ENCODE peak calls at places on chromosome 3, in seven cellular contexts. S is GM12891, D is H1, A is SK-N-SH, E is GM12878, I is HepG2, U is K562. O is an unnamed sample.

GRCh38 chr3:170611746-170612145 is 25.9 kb upstream of the SLC7A14 start:
- DNase-seq in A (no peak), S (no peak), E (no peak), D (no peak), I (no peak), U (no peak), O (no peak)

GRCh38 chr3:157888040-157888439 is 218.2 kb downstream of the SHOX2 start:
- DNase-seq in D (no peak), S (no peak), U (no peak), E (no peak), I (no peak), A (no peak), O (no peak)

GRCh38 chr3:146160233-146160963 is 586 bp downstream of the PLOD2 start:
- DNase-seq in S (no peak), U (peak), E (no peak), A (peak), D (peak), I (peak), O (no peak)

GRCh38 chr3:183500349-183500748 is 55.2 kb downstream of the KLHL6 start:
- DNase-seq in I (no peak), U (no peak), D (no peak), S (no peak), E (no peak), A (no peak), O (no peak)

GRCh38 chr3:149332227-149332765 is 1.1 kb downstream of the TM4SF18 start:
- DNase-seq in D (no peak), E (no peak), I (no peak), A (no peak), S (no peak), U (no peak), O (no peak)

GRCh38 chr3:87836026-87836425 is 222.8 kb downstream of the CGGBP1 start:
- DNase-seq in E (no peak), I (no peak), D (no peak), S (no peak), U (no peak), A (no peak), O (no peak)

GRCh38 chr3:1183320-1184048 is 90.7 kb downstream of the CNTN6 start:
- DNase-seq in D (no peak), S (no peak), A (no peak), E (no peak), U (no peak), I (no peak), O (no peak)

GRCh38 chr3:65716372-65716771 is 322.3 kb downstream of the MAGI1 start:
- DNase-seq in A (no peak), E (no peak), D (no peak), I (no peak), S (no peak), U (no peak), O (no peak)

GRCh38 chr3:139113231-139113749 is 68.6 kb upstream of the PRR23C start:
- DNase-seq in E (no peak), U (peak), I (no peak), S (no peak), D (peak), A (no peak), O (no peak)

GRCh38 chr3:111072016-111072891 is 638 bp downstream of the NECTIN3 start:
- DNase-seq in U (no peak), I (peak), A (no peak), S (no peak), E (no peak), D (peak), O (no peak)

GRCh38 chr3:30488070-30488756 is 118.2 kb upstream of the TGFBR2 start:
- DNase-seq in A (no peak), S (no peak), U (no peak), I (no peak), D (no peak), E (no peak), O (no peak)

GRCh38 chr3:163438760-163439159 is 1639.5 kb downstream of the SI start:
- DNase-seq in U (no peak), D (no peak), E (no peak), A (no peak), I (no peak), S (no peak), O (no peak)

GRCh38 chr3:190053919-190054672 is 66.6 kb downstream of the P3H2 start:
- DNase-seq in D (no peak), I (no peak), A (no peak), E (no peak), U (no peak), S (no peak), O (no peak)

GRCh38 chr3:70561796-70562195 is 249.4 kb upstream of the MDFIC2 start:
- DNase-seq in I (no peak), A (no peak), U (no peak), S (no peak), D (no peak), E (no peak), O (no peak)

GRCh38 chr3:57889807-57890206 is 118.4 kb upstream of the FLNB start:
- DNase-seq in U (no peak), A (no peak), E (no peak), D (no peak), S (no peak), I (no peak), O (no peak)

GRCh38 chr3:14510838-14511622 is 29.1 kb downstream of the GRIP2 start:
- DNase-seq in I (no peak), A (no peak), E (no peak), U (no peak), D (no peak), S (no peak), O (no peak)

GRCh38 chr3:161913786-161914389 is 417.3 kb downstream of the OTOL1 start:
- DNase-seq in U (no peak), I (peak), S (no peak), E (no peak), A (no peak), D (no peak), O (no peak)

GRCh38 chr3:34828847-34829246 is 810.5 kb upstream of the ARPP21 start:
- DNase-seq in D (no peak), U (no peak), I (no peak), S (no peak), E (no peak), A (no peak), O (no peak)

GRCh38 chr3:33884701-33885100 is 86.3 kb downstream of the PDCD6IP start:
- DNase-seq in I (no peak), E (no peak), A (no peak), U (no peak), S (no peak), D (no peak), O (no peak)

GRCh38 chr3:24498391-24498790 is 3.7 kb upstream of the THRB start:
- DNase-seq in I (no peak), A (no peak), U (no peak), S (no peak), E (no peak), D (no peak), O (no peak)

GRCh38 chr3:24495334-24495994 is 814 bp upstream of the THRB start:
- DNase-seq in E (no peak), I (peak), S (no peak), A (peak), D (no peak), U (peak), O (peak)

GRCh38 chr3:24497942-24498341 is 3.3 kb upstream of the THRB start:
- DNase-seq in S (no peak), E (no peak), D (no peak), U (no peak), A (no peak), I (no peak), O (no peak)

GRCh38 chr3:24498796-24499195 is 4.1 kb upstream of the THRB start:
- DNase-seq in E (no peak), D (no peak), I (no peak), A (no peak), S (no peak), U (no peak), O (no peak)

GRCh38 chr3:24496529-24497482 is 2.2 kb upstream of the THRB start:
- DNase-seq in U (peak), S (no peak), E (no peak), D (peak), I (peak), A (peak), O (no peak)
- TF ChIP-seq TAF1 in U (peak), S (no peak), E (no peak), D (no peak), I (no peak), A (no peak), O (no peak)

GRCh38 chr3:9226326-9226725 is 23.1 kb downstream of the SRGAP3 start:
- DNase-seq in D (no peak), I (no peak), U (no peak), S (no peak), A (no peak), E (no peak), O (no peak)
- TF ChIP-seq TAF1 in D (no peak), I (no peak), U (no peak), S (no peak), A (no peak), E (no peak), O (no peak)

DNA sequence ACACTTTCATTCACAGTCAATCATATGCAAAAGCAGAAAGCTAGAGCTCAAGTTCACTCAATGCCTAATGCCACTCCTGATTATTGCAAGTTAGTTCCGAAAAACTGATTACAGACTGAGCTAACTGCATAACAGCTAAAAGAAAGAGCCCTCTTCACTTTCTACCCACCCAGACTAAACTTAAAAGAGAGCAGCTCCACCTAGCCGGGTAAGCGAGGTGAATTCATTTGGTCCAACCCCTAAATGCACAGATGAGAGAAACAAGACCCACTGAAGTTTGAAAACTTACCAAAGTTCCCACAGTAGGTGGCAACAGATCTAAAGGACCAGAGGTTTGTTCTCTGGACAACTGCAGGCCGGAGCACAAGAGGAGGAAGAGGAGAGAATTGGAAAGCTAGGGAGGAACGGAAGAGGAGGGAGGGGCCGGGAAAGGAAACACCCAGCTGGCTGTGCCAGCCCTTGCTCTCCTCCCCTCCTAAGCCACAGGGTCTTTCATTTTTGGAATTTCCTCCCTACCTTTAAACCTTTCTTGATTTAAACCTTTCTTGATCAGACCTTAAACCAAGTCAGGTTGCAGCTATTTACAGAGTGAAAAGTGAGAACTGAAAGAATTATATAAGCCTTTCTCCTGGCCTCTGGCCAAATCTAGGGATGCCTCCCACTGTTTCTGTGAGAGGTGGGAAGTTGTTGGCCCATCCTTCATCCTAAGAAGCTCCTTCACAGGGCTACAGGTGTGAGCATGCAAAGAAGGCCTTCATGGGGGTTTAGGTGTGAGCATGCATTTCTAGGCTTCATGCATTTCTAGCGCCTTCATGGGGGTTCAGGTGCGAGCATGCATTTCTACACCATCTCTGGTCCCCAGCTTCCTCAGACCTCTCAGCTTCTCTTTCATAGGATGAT is 114.7 kb upstream of the LMOD3 start:
- DNase-seq in E (no peak), A (no peak), D (no peak), S (no peak), U (no peak), I (no peak), O (no peak)
- TF ChIP-seq TAF1 in E (no peak), A (no peak), D (no peak), S (no peak), U (no peak), I (no peak), O (no peak)

DNA sequence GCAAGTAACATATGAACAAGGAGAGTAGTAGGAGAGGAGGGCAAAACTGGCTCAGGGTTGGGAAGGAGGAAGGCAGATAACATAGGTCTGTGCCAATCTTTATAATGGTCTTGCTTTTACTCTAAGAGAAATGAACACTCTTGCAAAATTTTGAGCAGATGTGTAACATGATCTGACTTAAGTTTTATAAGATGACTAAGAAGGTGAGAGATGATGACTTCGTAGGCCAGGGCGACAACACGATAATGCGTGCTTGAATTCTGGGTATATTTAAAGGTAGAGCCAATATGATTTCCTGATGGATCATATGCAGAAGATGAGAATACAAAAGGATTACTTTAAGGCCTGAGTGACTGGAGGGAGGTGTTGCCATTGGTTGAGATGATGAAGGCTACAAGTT is 265.4 kb upstream of the KCNMB2 start:
- DNase-seq in I (no peak), S (no peak), U (no peak), E (no peak), D (no peak), A (no peak), O (no peak)
- TF ChIP-seq TAF1 in I (no peak), S (no peak), U (no peak), E (no peak), D (no peak), A (no peak), O (no peak)

DNA sequence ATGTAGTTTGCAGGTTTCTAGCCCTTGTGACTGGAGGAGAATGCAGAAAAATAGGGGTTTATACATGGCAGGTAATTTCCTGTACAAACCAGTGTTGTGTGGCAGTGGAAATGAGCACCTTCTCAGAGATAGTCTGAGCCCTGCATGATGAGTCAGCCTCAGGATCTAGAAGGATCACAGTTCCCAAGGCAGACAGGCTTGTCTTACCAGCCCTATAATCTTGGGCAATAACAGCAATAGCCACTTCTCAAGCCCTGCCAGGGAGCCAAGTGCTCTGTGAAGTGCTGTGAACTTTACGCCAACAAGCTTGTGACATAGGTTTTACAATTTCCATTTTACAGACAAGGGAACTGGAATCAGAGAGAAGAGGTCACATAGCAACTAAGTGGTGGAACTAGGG is 89.4 kb downstream of the CD47 start:
- DNase-seq in E (no peak), D (no peak), A (no peak), S (no peak), U (no peak), I (no peak), O (no peak)
- TF ChIP-seq TAF1 in E (no peak), D (no peak), A (no peak), S (no peak), U (no peak), I (no peak), O (no peak)

DNA sequence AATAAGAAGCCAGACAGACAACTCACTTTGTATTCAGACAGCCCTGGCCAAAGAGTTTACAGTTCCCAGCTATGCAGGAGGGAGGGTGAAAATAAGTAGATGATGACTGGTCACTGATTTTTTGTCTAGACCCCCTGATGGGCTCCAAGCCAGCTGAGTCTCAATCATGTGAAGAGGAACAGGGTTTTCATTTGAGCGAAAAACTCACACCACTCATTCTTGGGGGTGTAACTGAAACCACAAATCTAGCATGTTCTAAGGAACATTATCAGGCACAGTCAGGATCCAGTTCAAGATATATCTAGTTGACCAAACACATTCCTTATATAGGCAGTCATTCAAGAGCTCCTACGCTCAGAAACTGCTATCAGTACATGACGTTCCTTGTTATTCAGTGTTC is 59.0 kb downstream of the LMCD1 start:
- DNase-seq in S (no peak), I (no peak), E (no peak), U (peak), D (no peak), A (no peak), O (no peak)
- TF ChIP-seq TAF1 in S (no peak), I (no peak), E (no peak), U (no peak), D (no peak), A (no peak), O (no peak)

DNA sequence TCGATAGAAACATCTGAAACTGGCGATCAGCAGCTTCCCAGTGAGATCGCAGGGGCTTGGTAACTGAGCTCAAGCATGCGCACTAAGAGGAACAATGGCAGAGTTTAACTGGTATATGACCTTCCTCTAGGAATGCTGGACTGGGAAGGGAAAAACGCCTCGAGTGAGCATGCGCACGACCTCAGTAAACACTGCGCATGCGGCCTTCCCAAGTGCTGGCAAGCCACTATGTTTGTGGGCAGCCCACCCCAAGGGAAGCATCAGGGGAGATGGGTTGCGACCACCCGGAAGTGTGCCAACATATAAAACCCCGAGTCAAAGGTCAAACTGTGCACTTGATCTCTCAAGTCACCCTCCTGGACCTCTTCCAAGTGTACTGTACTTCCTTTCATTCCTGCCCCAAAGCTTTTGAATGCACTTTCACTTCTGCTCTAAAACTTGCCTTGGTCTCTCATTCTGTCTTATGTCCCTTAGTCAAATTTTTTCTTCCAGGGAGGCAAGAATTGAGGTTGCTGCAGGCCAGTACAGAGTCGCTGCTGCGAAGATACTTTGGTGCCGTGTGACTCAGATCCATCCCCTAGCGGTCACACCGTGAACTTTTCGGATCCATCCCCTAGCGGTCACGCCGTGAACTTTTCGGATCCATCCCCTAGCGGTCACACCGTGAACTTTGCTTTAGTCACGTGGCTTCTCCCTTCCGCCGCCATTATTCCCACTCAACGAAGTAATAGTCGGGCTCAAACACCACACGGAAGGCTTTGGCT is 243.3 kb downstream of the FAM43A start:
- DNase-seq in S (no peak), U (peak), A (no peak), I (no peak), D (peak), E (no peak), O (no peak)
- TF ChIP-seq TAF1 in S (no peak), U (no peak), A (no peak), I (no peak), D (no peak), E (no peak), O (no peak)

GRCh38 chr3:55183259-55183658 is 255.4 kb upstream of the LRTM1 start:
- DNase-seq in E (no peak), I (no peak), U (no peak), S (no peak), D (no peak), A (peak), O (no peak)

GRCh38 chr3:55177749-55178148 is 249.9 kb upstream of the LRTM1 start:
- DNase-seq in S (no peak), I (no peak), A (no peak), E (no peak), D (no peak), U (no peak), O (no peak)

GRCh38 chr3:55178336-55178735 is 250.5 kb upstream of the LRTM1 start:
- DNase-seq in A (no peak), U (no peak), S (no peak), I (no peak), E (no peak), D (no peak), O (no peak)

GRCh38 chr3:55180936-55181535 is 253.2 kb upstream of the LRTM1 start:
- DNase-seq in S (peak), A (peak), D (peak), U (peak), I (peak), E (no peak), O (no peak)

DNA sequence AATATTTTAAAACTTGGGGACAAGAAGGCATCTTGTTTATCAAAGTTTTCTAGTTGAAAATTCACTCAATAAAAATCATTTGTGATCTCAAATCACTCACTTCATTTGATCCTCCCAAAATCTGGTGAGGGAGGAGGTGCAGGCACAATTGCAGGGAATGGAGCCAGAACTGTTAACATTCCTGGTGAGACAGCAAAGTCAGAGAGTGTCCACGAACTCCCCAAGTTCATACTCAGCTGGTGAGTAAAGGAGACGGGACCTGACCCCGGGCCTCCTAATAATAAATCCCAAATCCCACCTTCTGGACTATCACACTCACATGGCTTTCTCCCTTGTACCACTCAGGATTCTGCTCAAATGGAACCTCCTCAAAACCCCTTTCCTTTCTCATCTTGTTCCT is 252.3 kb upstream of the LRTM1 start:
- DNase-seq in D (no peak), U (no peak), E (no peak), I (no peak), A (no peak), S (no peak), O (no peak)
- TF ChIP-seq TAF1 in D (no peak), U (no peak), E (no peak), I (no peak), A (no peak), S (no peak), O (no peak)